ENCODE peak calls at places on chromosomes 2 and 18, in six cellular contexts. V is Karpas-422, G is T-helper 2 cell, K is NAMALWA, L is GM19239, O is right atrium auricular region. Q is an unnamed sample.

GRCh38 chr2:128273469-128274081 is 45.1 kb downstream of the HS6ST1 start:
- DNase-seq in K (no peak), G (peak), V (no peak), L (no peak), O (no peak), Q (no peak)

GRCh38 chr2:154507186-154507585 is 191.3 kb upstream of the KCNJ3 start:
- DNase-seq in K (peak), G (no peak), O (no peak), V (no peak), L (no peak), Q (no peak)

GRCh38 chr2:219743548-219743947 is 116.1 kb downstream of the SLC4A3 start:
- DNase-seq in G (no peak), O (no peak), K (no peak), V (no peak), L (no peak), Q (no peak)

GRCh38 chr18:57435851-57436192 is 648 bp downstream of the ONECUT2 start:
- DNase-seq in V (no peak), L (no peak), G (no peak), K (no peak), O (no peak), Q (no peak)

GRCh38 chr2:55616509-55617159 is 788 bp downstream of the PPP4R3B start:
- DNase-seq in V (peak), O (no peak), K (peak), G (peak), L (no peak), Q (peak)

GRCh38 chr2:200747668-200748618 is 63.8 kb upstream of the BZW1 start:
- DNase-seq in O (no peak), K (no peak), G (no peak), L (no peak), V (no peak), Q (peak)

GRCh38 chr2:53818854-53819435 is 32.1 kb downstream of the ERLEC1 start:
- DNase-seq in G (no peak), K (no peak), L (no peak), V (no peak), O (no peak), Q (no peak)

GRCh38 chr2:112010751-112011150 is 44.3 kb upstream of the TMEM87B start:
- DNase-seq in G (no peak), K (no peak), L (no peak), O (peak), V (no peak), Q (no peak)

GRCh38 chr2:189260361-189260761 is 80.8 kb upstream of the COL5A2 start:
- DNase-seq in L (no peak), G (no peak), K (no peak), O (no peak), V (no peak), Q (no peak)

GRCh38 chr2:85215074-85216050 is 82.2 kb downstream of the TCF7L1 start:
- DNase-seq in V (peak), K (no peak), G (no peak), L (no peak), O (no peak), Q (peak)

GRCh38 chr2:190407662-190408537 is at the start of gene MFSD6:
- DNase-seq in V (peak), K (peak), G (peak), O (no peak), L (peak), Q (peak)

GRCh38 chr2:40428434-40428833 is 23.5 kb downstream of the SLC8A1 start:
- DNase-seq in L (no peak), K (no peak), V (no peak), O (no peak), G (no peak), Q (peak)

GRCh38 chr2:168661404-168661869 is 141.0 kb upstream of the NOSTRIN start:
- DNase-seq in G (no peak), K (no peak), O (no peak), V (no peak), L (no peak), Q (no peak)

GRCh38 chr18:63785031-63785430 is 9.8 kb downstream of the SERPINB7 start:
- DNase-seq in L (no peak), K (no peak), V (no peak), O (no peak), G (no peak), Q (no peak)

GRCh38 chr18:63747006-63747405 is 28.2 kb upstream of the SERPINB7 start:
- DNase-seq in K (no peak), G (no peak), L (no peak), V (no peak), O (no peak), Q (no peak)

GRCh38 chr2:215029936-215030335 is 108.5 kb downstream of the ABCA12 start:
- DNase-seq in O (no peak), G (no peak), K (no peak), V (no peak), L (no peak), Q (no peak)

GRCh38 chr2:161426416-161426787 is 10.3 kb downstream of the TBR1 start:
- DNase-seq in O (no peak), V (no peak), G (no peak), K (no peak), L (no peak), Q (no peak)

GRCh38 chr2:200086911-200087310 is 131.5 kb downstream of the MAIP1 start:
- DNase-seq in K (no peak), G (no peak), V (no peak), O (no peak), L (no peak), Q (peak)

GRCh38 chr2:61787941-61788340 is 65.9 kb downstream of the FAM161A start:
- DNase-seq in G (no peak), L (no peak), K (no peak), O (no peak), V (no peak), Q (no peak)

GRCh38 chr2:31965094-31965493 is 45.7 kb downstream of the MEMO1 start:
- DNase-seq in K (no peak), L (no peak), G (no peak), V (no peak), O (no peak), Q (no peak)

GRCh38 chr2:70203086-70203485 is 12.3 kb upstream of the C2orf42 start:
- DNase-seq in K (no peak), G (no peak), O (no peak), L (no peak), V (no peak), Q (no peak)

GRCh38 chr2:43224571-43225092 is 1.8 kb downstream of the ZFP36L2 start:
- DNase-seq in V (no peak), K (peak), G (peak), O (no peak), L (no peak), Q (peak)

Q was measured in EH.